ENCODE peak calls at places on chromosomes 1 and 21, in eight cellular contexts. One of them, this sample, is unnamed.
A peak's percentile ranks its signal among the peaks of the same experiment; 100 is the strongest.

GRCh38 chr21:41503331-41503730 is 4.6 kb downstream of the TMPRSS2 start:
- DNase-seq in astrocyte: no peak
- DNase-seq in DND-41: no peak
- DNase-seq in lower lobe of right lung: no peak
- DNase-seq in AG04450: no peak
- DNase-seq in A673: no peak
- DNase-seq in PC-9: no peak
- DNase-seq in tibial artery: no peak
- DNase-seq in this sample: no peak

GRCh38 chr1:23720256-23720995 is 22.8 kb upstream of the ELOA start:
- DNase-seq in astrocyte: no peak
- DNase-seq in DND-41: no peak
- DNase-seq in lower lobe of right lung: no peak
- DNase-seq in AG04450: no peak
- DNase-seq in A673: no peak
- DNase-seq in PC-9: no peak
- DNase-seq in tibial artery: no peak
- DNase-seq in this sample: no peak

GRCh38 chr1:228104526-228105251 is 1.6 kb upstream of the C1orf35 start:
- DNase-seq in astrocyte: no peak
- DNase-seq in DND-41: no peak
- DNase-seq in lower lobe of right lung: no peak
- DNase-seq in AG04450: no peak
- DNase-seq in A673: no peak
- DNase-seq in PC-9: no peak
- DNase-seq in tibial artery: no peak
- DNase-seq in this sample: no peak

GRCh38 chr1:99869304-99869703 is 19.1 kb downstream of the AGL start:
- DNase-seq in astrocyte: peak; percentile 67
- DNase-seq in DND-41: no peak
- DNase-seq in lower lobe of right lung: no peak
- DNase-seq in AG04450: no peak
- DNase-seq in A673: peak; percentile 10
- DNase-seq in PC-9: no peak
- DNase-seq in tibial artery: no peak
- DNase-seq in this sample: no peak

GRCh38 chr1:203167026-203167912 is 8.4 kb downstream of the MYBPH start:
- DNase-seq in astrocyte: no peak
- DNase-seq in DND-41: peak; percentile 30
- DNase-seq in lower lobe of right lung: no peak
- DNase-seq in AG04450: no peak
- DNase-seq in A673: peak; percentile 36
- DNase-seq in PC-9: no peak
- DNase-seq in tibial artery: no peak
- DNase-seq in this sample: no peak

GRCh38 chr1:42730002-42730401 is 10.0 kb downstream of the CLDN19 start:
- DNase-seq in astrocyte: no peak
- DNase-seq in DND-41: no peak
- DNase-seq in lower lobe of right lung: no peak
- DNase-seq in AG04450: no peak
- DNase-seq in A673: peak; percentile 84
- DNase-seq in PC-9: no peak
- DNase-seq in tibial artery: no peak
- DNase-seq in this sample: no peak

GRCh38 chr1:45622267-45622890 is 1.5 kb downstream of the CCDC17 start:
- DNase-seq in astrocyte: no peak
- DNase-seq in DND-41: no peak
- DNase-seq in lower lobe of right lung: no peak
- DNase-seq in AG04450: no peak
- DNase-seq in A673: no peak
- DNase-seq in PC-9: no peak
- DNase-seq in tibial artery: peak; percentile 67
- DNase-seq in this sample: no peak

GRCh38 chr1:95084317-95085176 is 11.8 kb upstream of the ALG14 start:
- DNase-seq in astrocyte: no peak
- DNase-seq in DND-41: peak; percentile 37
- DNase-seq in lower lobe of right lung: no peak
- DNase-seq in AG04450: no peak
- DNase-seq in A673: peak; percentile 70
- DNase-seq in PC-9: no peak
- DNase-seq in tibial artery: no peak
- DNase-seq in this sample: no peak

GRCh38 chr1:234721476-234722266 is 111.7 kb upstream of the IRF2BP2 start:
- DNase-seq in astrocyte: peak; percentile 98
- DNase-seq in DND-41: no peak
- DNase-seq in lower lobe of right lung: no peak
- DNase-seq in AG04450: peak; percentile 77
- DNase-seq in A673: no peak
- DNase-seq in PC-9: no peak
- DNase-seq in tibial artery: peak; percentile 83
- DNase-seq in this sample: peak; percentile 80

GRCh38 chr1:33424610-33425009 is 6.3 kb downstream of the PHC2 start:
- DNase-seq in astrocyte: peak; percentile 63
- DNase-seq in DND-41: no peak
- DNase-seq in lower lobe of right lung: no peak
- DNase-seq in AG04450: no peak
- DNase-seq in A673: no peak
- DNase-seq in PC-9: no peak
- DNase-seq in tibial artery: no peak
- DNase-seq in this sample: no peak

GRCh38 chr1:54379481-54380284 is 26.5 kb downstream of the SSBP3 start:
- DNase-seq in astrocyte: no peak
- DNase-seq in DND-41: no peak
- DNase-seq in lower lobe of right lung: no peak
- DNase-seq in AG04450: no peak
- DNase-seq in A673: no peak
- DNase-seq in PC-9: no peak
- DNase-seq in tibial artery: peak; percentile 75
- DNase-seq in this sample: peak; percentile 42

GRCh38 chr1:43292151-43292550 is 6.8 kb upstream of the C1orf210 start:
- DNase-seq in astrocyte: no peak
- DNase-seq in DND-41: no peak
- DNase-seq in lower lobe of right lung: no peak
- DNase-seq in AG04450: no peak
- DNase-seq in A673: no peak
- DNase-seq in PC-9: no peak
- DNase-seq in tibial artery: no peak
- DNase-seq in this sample: no peak

GRCh38 chr1:220219136-220219442 is 53.2 kb downstream of the RAB3GAP2 start:
- DNase-seq in astrocyte: no peak
- DNase-seq in DND-41: no peak
- DNase-seq in lower lobe of right lung: no peak
- DNase-seq in AG04450: no peak
- DNase-seq in A673: no peak
- DNase-seq in PC-9: no peak
- DNase-seq in tibial artery: no peak
- DNase-seq in this sample: no peak

GRCh38 chr1:245990315-245991022 is 516.6 kb downstream of the SMYD3 start:
- DNase-seq in astrocyte: no peak
- DNase-seq in DND-41: no peak
- DNase-seq in lower lobe of right lung: no peak
- DNase-seq in AG04450: no peak
- DNase-seq in A673: no peak
- DNase-seq in PC-9: no peak
- DNase-seq in tibial artery: no peak
- DNase-seq in this sample: no peak

GRCh38 chr1:172005856-172006255 is 164.6 kb downstream of the DNM3 start:
- DNase-seq in astrocyte: peak; percentile 91
- DNase-seq in DND-41: no peak
- DNase-seq in lower lobe of right lung: no peak
- DNase-seq in AG04450: no peak
- DNase-seq in A673: no peak
- DNase-seq in PC-9: no peak
- DNase-seq in tibial artery: no peak
- DNase-seq in this sample: no peak

GRCh38 chr1:160837558-160838205 is 25.0 kb downstream of the CD244 start:
- DNase-seq in astrocyte: peak; percentile 6
- DNase-seq in DND-41: peak; percentile 97
- DNase-seq in lower lobe of right lung: peak; percentile 53
- DNase-seq in AG04450: no peak
- DNase-seq in A673: peak; percentile 84
- DNase-seq in PC-9: peak; percentile 46
- DNase-seq in tibial artery: no peak
- DNase-seq in this sample: no peak

GRCh38 chr1:236016083-236016482 is 48.8 kb downstream of the NID1 start:
- DNase-seq in astrocyte: no peak
- DNase-seq in DND-41: no peak
- DNase-seq in lower lobe of right lung: no peak
- DNase-seq in AG04450: no peak
- DNase-seq in A673: no peak
- DNase-seq in PC-9: no peak
- DNase-seq in tibial artery: peak; percentile 77
- DNase-seq in this sample: peak; percentile 91

GRCh38 chr1:54979327-54979891 is 1.0 kb upstream of the TMEM61 start:
- DNase-seq in astrocyte: no peak
- DNase-seq in DND-41: no peak
- DNase-seq in lower lobe of right lung: no peak
- DNase-seq in AG04450: no peak
- DNase-seq in A673: no peak
- DNase-seq in PC-9: no peak
- DNase-seq in tibial artery: no peak
- DNase-seq in this sample: peak; percentile 1

GRCh38 chr1:170664828-170665617 is 1.1 kb downstream of the PRRX1 start:
- DNase-seq in astrocyte: peak; percentile 38
- DNase-seq in DND-41: no peak
- DNase-seq in lower lobe of right lung: no peak
- DNase-seq in AG04450: no peak
- DNase-seq in A673: no peak
- DNase-seq in PC-9: no peak
- DNase-seq in tibial artery: peak; percentile 83
- DNase-seq in this sample: peak; percentile 51

GRCh38 chr1:170668301-170668789 is 4.4 kb downstream of the PRRX1 start:
- DNase-seq in astrocyte: no peak
- DNase-seq in DND-41: no peak
- DNase-seq in lower lobe of right lung: no peak
- DNase-seq in AG04450: no peak
- DNase-seq in A673: peak; percentile 56
- DNase-seq in PC-9: no peak
- DNase-seq in tibial artery: peak; percentile 88
- DNase-seq in this sample: no peak

GRCh38 chr1:170664283-170664827 is 424 bp downstream of the PRRX1 start:
- DNase-seq in astrocyte: no peak
- DNase-seq in DND-41: no peak
- DNase-seq in lower lobe of right lung: peak; percentile 50
- DNase-seq in AG04450: no peak
- DNase-seq in A673: no peak
- DNase-seq in PC-9: no peak
- DNase-seq in tibial artery: peak; percentile 74
- DNase-seq in this sample: no peak

GRCh38 chr1:170665625-170666024 is 1.7 kb downstream of the PRRX1 start:
- DNase-seq in astrocyte: no peak
- DNase-seq in DND-41: no peak
- DNase-seq in lower lobe of right lung: no peak
- DNase-seq in AG04450: no peak
- DNase-seq in A673: no peak
- DNase-seq in PC-9: no peak
- DNase-seq in tibial artery: no peak
- DNase-seq in this sample: peak; percentile 49

DNA sequence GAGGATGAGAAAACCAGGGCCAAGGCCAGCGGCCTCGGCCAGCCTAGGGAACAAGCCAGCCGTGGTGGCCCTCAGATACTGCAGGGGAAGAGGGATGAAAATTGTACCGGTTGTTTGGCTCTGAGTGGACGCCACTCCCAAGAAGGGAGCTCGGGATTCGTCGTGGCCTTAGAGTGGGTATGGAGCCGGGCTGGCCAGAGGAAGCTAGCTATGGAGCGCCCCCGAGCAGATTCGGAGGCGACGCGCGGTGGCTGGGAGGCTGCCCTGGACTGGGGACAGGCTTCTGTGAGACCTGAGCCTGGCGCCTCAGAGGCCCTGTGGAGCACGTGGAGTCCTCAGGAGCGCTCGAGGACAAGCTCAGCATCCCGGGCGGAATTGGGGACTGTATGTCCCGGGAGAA is 2.7 kb downstream of the PRRX1 start:
- DNase-seq in astrocyte: no peak
- DNase-seq in DND-41: no peak
- DNase-seq in lower lobe of right lung: no peak
- DNase-seq in AG04450: no peak
- DNase-seq in A673: no peak
- DNase-seq in PC-9: no peak
- DNase-seq in tibial artery: peak; percentile 77
- DNase-seq in this sample: peak; percentile 41
- H3K27me3 ChIP-seq in astrocyte: no peaks in the 10 kb centered on the region
- H3K27me3 ChIP-seq in DND-41: no peaks in the 10 kb centered on the region
- H3K27me3 ChIP-seq in lower lobe of right lung: peaks cover 91% of the 10 kb centered on the region
- H3K27me3 ChIP-seq in AG04450: no peaks in the 10 kb centered on the region
- H3K27me3 ChIP-seq in A673: peaks cover 72% of the 10 kb centered on the region
- H3K27me3 ChIP-seq in PC-9: peaks cover 15% of the 10 kb centered on the region
- H3K27me3 ChIP-seq in tibial artery: no peaks in the 10 kb centered on the region
- H3K27me3 ChIP-seq in this sample: no peaks in the 10 kb centered on the region

DNA sequence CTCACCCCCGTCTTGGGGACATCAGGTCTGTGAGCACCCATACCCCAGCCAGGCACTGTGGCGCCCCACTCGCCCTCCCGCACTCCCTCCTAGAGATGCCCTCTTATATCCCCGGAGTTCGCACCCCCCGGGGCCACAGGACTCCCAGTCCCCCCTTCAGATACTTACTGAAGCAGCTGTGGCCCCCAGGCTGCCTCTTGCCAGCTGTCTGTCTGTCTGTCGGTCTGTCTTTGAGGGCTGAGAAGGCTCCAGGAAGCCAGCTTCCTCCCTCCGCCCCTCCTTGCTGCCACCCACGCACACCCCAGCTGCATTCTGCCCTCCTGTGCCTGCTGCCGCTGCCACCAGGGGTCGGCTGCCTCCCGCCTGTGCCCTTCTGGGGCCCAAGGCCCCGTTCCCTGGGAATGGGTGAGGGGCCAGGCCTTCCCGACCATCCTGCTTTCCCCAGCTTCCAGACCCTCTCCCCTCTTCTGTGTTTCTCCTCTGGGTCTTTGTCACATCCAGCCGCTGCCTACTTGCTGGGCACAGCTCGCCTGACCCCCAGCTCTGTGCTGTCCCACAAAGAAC is at the start of gene PTPN7:
- DNase-seq in astrocyte: no peak
- DNase-seq in DND-41: peak; percentile 95
- DNase-seq in lower lobe of right lung: peak; percentile 74
- DNase-seq in AG04450: no peak
- DNase-seq in A673: peak; percentile 51
- DNase-seq in PC-9: no peak
- DNase-seq in tibial artery: no peak
- DNase-seq in this sample: no peak
- TF ChIP-seq CTCF in astrocyte: no peak
- TF ChIP-seq CTCF in DND-41: peak; percentile 92
- TF ChIP-seq CTCF in lower lobe of right lung: peak; percentile 39
- TF ChIP-seq CTCF in AG04450: no peak
- TF ChIP-seq CTCF in A673: peak; percentile 38
- TF ChIP-seq CTCF in PC-9: no peak
- TF ChIP-seq CTCF in tibial artery: no peak
- TF ChIP-seq CTCF in this sample: no peak

GRCh38 chr1:181660621-181661020 is 177.3 kb downstream of the CACNA1E start:
- DNase-seq in astrocyte: peak; percentile 54
- DNase-seq in DND-41: no peak
- DNase-seq in lower lobe of right lung: no peak
- DNase-seq in AG04450: no peak
- DNase-seq in A673: no peak
- DNase-seq in PC-9: no peak
- DNase-seq in tibial artery: no peak
- DNase-seq in this sample: no peak
- H3K27me3 ChIP-seq in astrocyte: no peaks in the 10 kb centered on the region
- H3K27me3 ChIP-seq in DND-41: peaks cover 5% of the 10 kb centered on the region
- H3K27me3 ChIP-seq in lower lobe of right lung: peaks cover 3% of the 10 kb centered on the region
- H3K27me3 ChIP-seq in AG04450: no peaks in the 10 kb centered on the region
- H3K27me3 ChIP-seq in A673: peaks cover 20% of the 10 kb centered on the region
- H3K27me3 ChIP-seq in PC-9: no peaks in the 10 kb centered on the region
- H3K27me3 ChIP-seq in tibial artery: no peaks in the 10 kb centered on the region
- H3K27me3 ChIP-seq in this sample: no peaks in the 10 kb centered on the region

GRCh38 chr1:2046225-2046917 is 3.8 kb upstream of the PRKCZ start:
- DNase-seq in astrocyte: no peak
- DNase-seq in DND-41: peak; percentile 24
- DNase-seq in lower lobe of right lung: peak; percentile 86
- DNase-seq in AG04450: no peak
- DNase-seq in A673: no peak
- DNase-seq in PC-9: peak; percentile 84
- DNase-seq in tibial artery: no peak
- DNase-seq in this sample: no peak
- TF ChIP-seq CTCF in astrocyte: peak; percentile 46
- TF ChIP-seq CTCF in DND-41: peak; percentile 54
- TF ChIP-seq CTCF in lower lobe of right lung: peak; percentile 76
- TF ChIP-seq CTCF in AG04450: peak; percentile 52
- TF ChIP-seq CTCF in A673: peak; percentile 58
- TF ChIP-seq CTCF in PC-9: peak; percentile 83
- TF ChIP-seq CTCF in tibial artery: no peak
- TF ChIP-seq CTCF in this sample: peak; percentile 25

This sample was measured in uterus.